ENCODE peak calls at places on chromosomes 12 and 14, in six cellular contexts. X, J, E, T, U and N are unnamed samples. For H3K4me1 and H3K27me3, the result is how much of the 10 kb centered on the place peaks cover.

GRCh38 chr12:46388427-46388992 is 15.9 kb upstream of the SLC38A2 start:
- DNase-seq in U (no peak), T (no peak), E (no peak), X (no peak), J (no peak), N (no peak)

GRCh38 chr12:132196038-132196872 is 52.0 kb downstream of the NOC4L start:
- DNase-seq in T (no peak), U (peak), X (no peak), J (peak), E (no peak), N (no peak)

GRCh38 chr12:99154264-99154982 is 493.1 kb upstream of the GARIN6 start:
- DNase-seq in J (peak), X (peak), T (no peak), U (peak), E (no peak), N (no peak)

GRCh38 chr12:96070670-96071279 is 35.4 kb upstream of the LTA4H start:
- DNase-seq in X (no peak), T (no peak), E (no peak), U (no peak), J (no peak), N (no peak)

GRCh38 chr12:34401659-34402227 is 379.4 kb downstream of the ALG10 start:
- DNase-seq in E (no peak), X (no peak), T (peak), J (peak), U (peak), N (peak)

GRCh38 chr12:58530421-58531067 is 389.8 kb downstream of the LRIG3 start:
- DNase-seq in X (no peak), U (no peak), T (no peak), E (no peak), J (no peak), N (no peak)

GRCh38 chr12:71141270-71141948 is 16.4 kb downstream of the TSPAN8 start:
- DNase-seq in J (no peak), T (no peak), E (peak), U (no peak), X (no peak), N (peak)

GRCh38 chr12:96902076-96902475 is 5.0 kb upstream of the NEDD1 start:
- DNase-seq in U (no peak), T (no peak), J (no peak), E (no peak), X (no peak), N (no peak)

GRCh38 chr12:83097656-83098055 is 410.9 kb downstream of the TMTC2 start:
- DNase-seq in T (no peak), U (no peak), X (no peak), J (no peak), E (no peak), N (no peak)

GRCh38 chr14:78758333-78758732 is 588.2 kb downstream of the NRXN3 start:
- DNase-seq in E (no peak), U (no peak), T (no peak), X (no peak), J (no peak), N (no peak)

GRCh38 chr12:124445121-124445718 is 122.2 kb downstream of the NCOR2 start:
- DNase-seq in U (peak), T (peak), X (no peak), J (peak), E (no peak), N (no peak)

GRCh38 chr12:110704750-110705149 is 15.8 kb upstream of the HVCN1 start:
- DNase-seq in U (no peak), X (no peak), E (no peak), T (no peak), J (no peak), N (no peak)

GRCh38 chr12:33111850-33112249 is 215.3 kb upstream of the PKP2 start:
- DNase-seq in J (no peak), T (no peak), U (no peak), E (no peak), X (no peak), N (no peak)

GRCh38 chr12:32483993-32484392 is 84.6 kb downstream of the FGD4 start:
- DNase-seq in U (no peak), X (no peak), E (no peak), J (no peak), T (no peak), N (no peak)

GRCh38 chr12:67750528-67751183 is 102.1 kb downstream of the DYRK2 start:
- DNase-seq in T (no peak), X (no peak), U (no peak), J (no peak), E (no peak), N (no peak)

GRCh38 chr12:53611304-53611703 is 14.9 kb downstream of the ATF7 start:
- DNase-seq in T (no peak), E (no peak), X (no peak), U (no peak), J (no peak), N (no peak)

GRCh38 chr12:104049278-104050257 is at the start of gene GLT8D2:
- DNase-seq in T (peak), X (no peak), U (peak), J (peak), E (peak), N (peak)

GRCh38 chr12:124454735-124455134 is 112.7 kb downstream of the NCOR2 start:
- DNase-seq in U (no peak), T (no peak), E (no peak), J (no peak), X (no peak), N (no peak)

GRCh38 chr12:124024263-124024678 is 51.3 kb downstream of the ZNF664 start:
- DNase-seq in X (no peak), U (no peak), E (no peak), T (no peak), J (no peak), N (no peak)

GRCh38 chr14:106848330-106849121 is 1322.1 kb downstream of the TMEM121 start:
- DNase-seq in J (no peak), U (no peak), T (no peak), E (no peak), X (no peak), N (no peak)

GRCh38 chr14:96245710-96246534 is 10.1 kb upstream of the BDKRB1 start:
- DNase-seq in X (no peak), E (no peak), U (no peak), T (no peak), J (no peak), N (no peak)

GRCh38 chr12:128840862-128841468 is 12.3 kb upstream of the GLT1D1 start:
- DNase-seq in E (no peak), J (no peak), U (no peak), T (no peak), X (no peak), N (no peak)

GRCh38 chr14:106840258-106840657 is 1313.9 kb downstream of the TMEM121 start:
- DNase-seq in J (no peak), X (no peak), T (no peak), E (no peak), U (no peak), N (no peak)

GRCh38 chr12:114729731-114730130 is 45.8 kb upstream of the TBX3 start:
- DNase-seq in E (no peak), X (no peak), T (no peak), J (no peak), U (no peak), N (no peak)

GRCh38 chr14:53955671-53956426 is 776 bp downstream of the BMP4 start:
- DNase-seq in U (peak), T (peak), J (peak), E (peak), X (no peak), N (peak)

GRCh38 chr12:15899282-15899870 is 11.8 kb upstream of the DERA start:
- DNase-seq in T (no peak), U (no peak), J (no peak), X (no peak), E (no peak), N (no peak)

GRCh38 chr12:123141615-123142517 is 9.0 kb downstream of the PITPNM2 start:
- DNase-seq in X (peak), T (peak), U (no peak), J (peak), E (no peak), N (peak)

GRCh38 chr14:75648066-75648838 is 12.4 kb downstream of the ERG28 start:
- DNase-seq in E (peak), J (peak), T (peak), X (no peak), U (no peak), N (no peak)

GRCh38 chr12:6288235-6288634 is 22.2 kb upstream of the PLEKHG6 start:
- DNase-seq in U (no peak), E (no peak), T (no peak), J (no peak), X (no peak), N (no peak)

GRCh38 chr12:51891843-51892242 is 3.9 kb downstream of the ANKRD33 start:
- DNase-seq in U (no peak), X (no peak), J (no peak), E (no peak), T (no peak), N (no peak)

GRCh38 chr14:87934185-87934584 is 58.8 kb downstream of the GALC start:
- DNase-seq in T (no peak), J (no peak), X (no peak), E (no peak), U (no peak), N (no peak)

GRCh38 chr12:108282676-108283075 is 56.4 kb downstream of the CMKLR1 start:
- DNase-seq in E (no peak), X (no peak), U (no peak), T (no peak), J (no peak), N (no peak)

GRCh38 chr12:128570191-128571065 is 253.3 kb downstream of the SLC15A4 start:
- DNase-seq in J (no peak), T (no peak), U (no peak), X (no peak), E (no peak), N (no peak)

GRCh38 chr12:70444903-70445302 is 78.8 kb downstream of the KCNMB4 start:
- DNase-seq in J (no peak), X (no peak), E (no peak), U (no peak), T (no peak), N (no peak)

GRCh38 chr14:33850826-33851225 is 100.0 kb downstream of the EGLN3 start:
- DNase-seq in T (no peak), X (no peak), J (no peak), E (no peak), U (no peak), N (no peak)

GRCh38 chr14:32038876-32039275 is 38.2 kb upstream of the ARHGAP5 start:
- DNase-seq in E (no peak), X (no peak), J (no peak), U (no peak), T (no peak), N (no peak)

GRCh38 chr12:3089588-3089987 is 12.4 kb downstream of the TSPAN9 start:
- DNase-seq in T (no peak), U (no peak), E (no peak), J (no peak), X (no peak), N (no peak)
- H3K27ac ChIP-seq in T (no peak), U (no peak), E (no peak), J (no peak), X (no peak), N (no peak)

GRCh38 chr12:87812030-87812429 is 217.2 kb downstream of the C12orf50 start:
- DNase-seq in E (no peak), T (no peak), J (no peak), X (no peak), U (no peak), N (no peak)

GRCh38 chr12:87802721-87803011 is 226.5 kb downstream of the C12orf50 start:
- DNase-seq in X (no peak), J (no peak), T (no peak), U (no peak), E (no peak), N (no peak)

GRCh38 chr12:87806310-87806709 is 222.9 kb downstream of the C12orf50 start:
- DNase-seq in J (no peak), X (no peak), U (no peak), T (no peak), E (no peak), N (no peak)

GRCh38 chr12:87809916-87810315 is 219.3 kb downstream of the C12orf50 start:
- DNase-seq in T (no peak), X (no peak), J (no peak), E (no peak), U (no peak), N (no peak)

DNA sequence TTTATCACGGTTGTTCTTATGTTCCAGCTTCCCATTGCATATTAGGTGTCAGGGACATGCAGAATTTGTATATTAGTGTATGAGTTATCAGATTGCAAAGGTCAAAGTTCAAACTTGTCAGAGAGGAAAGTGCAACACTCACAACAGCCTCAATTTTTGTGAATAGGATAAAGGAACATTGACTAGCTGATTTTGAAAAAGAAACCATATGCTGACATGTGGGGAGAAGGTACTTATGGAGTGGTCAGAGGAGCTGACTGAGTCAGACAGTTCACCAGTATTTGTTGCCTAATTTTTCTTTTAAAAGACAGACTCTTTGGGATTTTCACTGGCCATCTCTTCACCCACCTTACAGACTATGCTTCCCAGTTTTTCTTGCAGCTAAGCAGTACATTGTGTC is 222.1 kb downstream of the C12orf50 start:
- DNase-seq in J (no peak), E (no peak), T (no peak), X (no peak), U (no peak), N (no peak)
- H3K4me1 ChIP-seq in J (under half), E (under half), T (under half), X (under half), U (under half), N (under half)

GRCh38 chr14:69570836-69571330 is 3.8 kb downstream of the CCDC177 start:
- DNase-seq in U (no peak), T (no peak), E (no peak), X (no peak), J (no peak), N (no peak)
- H3K27me3 ChIP-seq in U (half or more), T (half or more), E (half or more), X (under half), J (under half), N (under half)

GRCh38 chr14:68520637-68521556 is 272.0 kb downstream of the ZFP36L1 start:
- DNase-seq in E (no peak), T (no peak), J (peak), X (no peak), U (no peak), N (no peak)
- H3K27ac ChIP-seq in E (peak), T (peak), J (peak), X (peak), U (peak), N (peak)

DNA sequence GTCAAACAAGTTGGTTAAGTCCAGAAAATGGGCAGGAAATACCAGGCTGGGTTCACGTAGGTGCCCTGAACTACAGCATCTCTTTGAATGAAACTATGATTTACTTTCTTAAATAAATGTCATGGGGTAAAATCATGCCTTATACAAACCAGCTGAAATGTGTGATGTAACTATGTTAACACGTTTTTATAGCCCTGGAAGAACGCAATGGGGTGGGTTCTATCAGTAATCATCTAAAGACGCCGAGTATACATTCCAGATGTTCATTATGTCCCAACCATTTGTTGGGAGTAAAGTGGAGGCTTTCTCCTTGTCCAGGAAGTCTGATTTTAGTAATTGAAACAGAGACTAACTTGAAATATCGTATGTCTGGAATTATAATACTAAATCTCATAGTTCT is 16.2 kb upstream of the IGF1 start:
- DNase-seq in E (no peak), X (no peak), T (no peak), U (no peak), J (no peak), N (no peak)
- H3K4me1 ChIP-seq in E (under half), X (under half), T (under half), U (under half), J (under half), N (under half)

GRCh38 chr14:43022094-43022800 is 1415.6 kb downstream of the LRFN5 start:
- DNase-seq in E (no peak), U (no peak), T (no peak), J (no peak), X (no peak), N (no peak)
- H3K27me3 ChIP-seq in E (under half), U (under half), T (under half), J (under half), X (under half), N (under half)

GRCh38 chr14:104692939-104693315 is 3.5 kb downstream of the INF2 start:
- DNase-seq in J (peak), T (no peak), X (no peak), E (no peak), U (no peak), N (no peak)
- H3K27ac ChIP-seq in J (no peak), T (peak), X (peak), E (peak), U (peak), N (peak)